ENCODE peak calls at places on chromosomes 5 and 9, in seven cellular contexts. J, N, G, B, X, W and M are unnamed samples. For H3K4me1, the result is how much of the 10 kb centered on the place peaks cover.

GRCh38 chr9:134372621-134373267 is 46.5 kb downstream of the RXRA start:
- DNase-seq in J (peak), N (no peak), G (no peak), B (no peak), X (peak), W (peak), M (peak)

GRCh38 chr9:107734231-107735014 is 244.9 kb upstream of the KLF4 start:
- DNase-seq in J (peak), N (no peak), G (peak), B (peak), X (peak), W (no peak), M (no peak)

GRCh38 chr5:1376921-1377320 is 32.0 kb upstream of the CLPTM1L start:
- DNase-seq in J (no peak), N (no peak), G (no peak), B (no peak), X (no peak), W (peak), M (no peak)

GRCh38 chr9:69074801-69075200 is 39.2 kb downstream of the FXN start:
- DNase-seq in J (no peak), N (no peak), G (no peak), B (no peak), X (no peak), W (no peak), M (no peak)

GRCh38 chr5:68277427-68277826 is 61.9 kb downstream of the PIK3R1 start:
- DNase-seq in J (no peak), N (no peak), G (no peak), B (peak), X (no peak), W (no peak), M (no peak)

GRCh38 chr9:85973238-85973637 is 32.3 kb downstream of the NAA35 start:
- DNase-seq in J (no peak), N (no peak), G (no peak), B (no peak), X (no peak), W (no peak), M (no peak)

GRCh38 chr5:133406632-133407276 is 205.6 kb downstream of the FSTL4 start:
- DNase-seq in J (no peak), N (no peak), G (no peak), B (no peak), X (no peak), W (no peak), M (no peak)

GRCh38 chr5:153534102-153534501 is 43.6 kb downstream of the GRIA1 start:
- DNase-seq in J (no peak), N (no peak), G (no peak), B (no peak), X (no peak), W (no peak), M (no peak)

GRCh38 chr5:6551287-6551954 is 81.4 kb downstream of the NSUN2 start:
- DNase-seq in J (peak), N (no peak), G (no peak), B (no peak), X (no peak), W (no peak), M (no peak)

GRCh38 chr9:38389313-38389712 is 3.2 kb upstream of the ALDH1B1 start:
- DNase-seq in J (no peak), N (no peak), G (no peak), B (peak), X (no peak), W (no peak), M (no peak)

GRCh38 chr9:93295456-93296076 is 111.6 kb downstream of the WNK2 start:
- DNase-seq in J (no peak), N (no peak), G (no peak), B (no peak), X (no peak), W (peak), M (no peak)

GRCh38 chr5:125575561-125576504 is 829.4 kb upstream of the ZNF608 start:
- DNase-seq in J (no peak), N (no peak), G (no peak), B (no peak), X (no peak), W (no peak), M (no peak)

GRCh38 chr9:136947955-136948510 is 3.0 kb downstream of the C8G start:
- DNase-seq in J (peak), N (no peak), G (peak), B (peak), X (peak), W (peak), M (peak)

GRCh38 chr5:153233933-153234332 is 256.5 kb upstream of the GRIA1 start:
- DNase-seq in J (no peak), N (no peak), G (no peak), B (no peak), X (no peak), W (no peak), M (no peak)

GRCh38 chr9:17611921-17612320 is 33.1 kb downstream of the SH3GL2 start:
- DNase-seq in J (no peak), N (no peak), G (no peak), B (no peak), X (no peak), W (no peak), M (no peak)

GRCh38 chr5:96946381-96946780 is 10.5 kb downstream of the LNPEP start:
- DNase-seq in J (no peak), N (no peak), G (no peak), B (no peak), X (no peak), W (no peak), M (no peak)

GRCh38 chr9:89603629-89604462 is 966 bp upstream of the GADD45G start:
- DNase-seq in J (peak), N (peak), G (peak), B (peak), X (peak), W (peak), M (peak)

GRCh38 chr9:114718801-114719221 is 36.8 kb upstream of the TEX48 start:
- DNase-seq in J (peak), N (peak), G (no peak), B (no peak), X (no peak), W (no peak), M (no peak)

GRCh38 chr9:136848393-136849037 is 694 bp upstream of the PHPT1 start:
- DNase-seq in J (no peak), N (peak), G (peak), B (no peak), X (peak), W (no peak), M (no peak)

GRCh38 chr5:43110606-43111170 is 10.0 kb upstream of the ZNF131 start:
- DNase-seq in J (no peak), N (peak), G (no peak), B (no peak), X (no peak), W (no peak), M (no peak)

GRCh38 chr5:137491121-137491520 is 8.0 kb downstream of the SPOCK1 start:
- DNase-seq in J (no peak), N (no peak), G (no peak), B (peak), X (no peak), W (no peak), M (no peak)

GRCh38 chr5:53418844-53419243 is 61.6 kb upstream of the FST start:
- DNase-seq in J (no peak), N (no peak), G (no peak), B (peak), X (no peak), W (no peak), M (no peak)

GRCh38 chr9:126667190-126668055 is 53.7 kb downstream of the LMX1B start:
- DNase-seq in J (no peak), N (no peak), G (no peak), B (no peak), X (no peak), W (no peak), M (no peak)

GRCh38 chr5:76404694-76405306 is 1.7 kb downstream of the IQGAP2 start:
- DNase-seq in J (no peak), N (no peak), G (no peak), B (no peak), X (no peak), W (no peak), M (no peak)
- H3K4me1 ChIP-seq in J (under half), N (under half), G (under half), B (under half), X (under half), W (half or more), M (under half)

GRCh38 chr5:95731571-95732554 is 727 bp downstream of the RHOBTB3 start:
- DNase-seq in J (peak), N (peak), G (peak), B (peak), X (peak), W (peak), M (peak)

GRCh38 chr5:95734916-95735315 is 3.8 kb downstream of the RHOBTB3 start:
- DNase-seq in J (no peak), N (no peak), G (peak), B (peak), X (no peak), W (no peak), M (peak)

GRCh38 chr5:95733100-95733499 is 2.0 kb downstream of the RHOBTB3 start:
- DNase-seq in J (no peak), N (no peak), G (no peak), B (no peak), X (no peak), W (no peak), M (no peak)

GRCh38 chr5:95735436-95735835 is 4.3 kb downstream of the RHOBTB3 start:
- DNase-seq in J (no peak), N (no peak), G (no peak), B (no peak), X (no peak), W (no peak), M (no peak)

DNA sequence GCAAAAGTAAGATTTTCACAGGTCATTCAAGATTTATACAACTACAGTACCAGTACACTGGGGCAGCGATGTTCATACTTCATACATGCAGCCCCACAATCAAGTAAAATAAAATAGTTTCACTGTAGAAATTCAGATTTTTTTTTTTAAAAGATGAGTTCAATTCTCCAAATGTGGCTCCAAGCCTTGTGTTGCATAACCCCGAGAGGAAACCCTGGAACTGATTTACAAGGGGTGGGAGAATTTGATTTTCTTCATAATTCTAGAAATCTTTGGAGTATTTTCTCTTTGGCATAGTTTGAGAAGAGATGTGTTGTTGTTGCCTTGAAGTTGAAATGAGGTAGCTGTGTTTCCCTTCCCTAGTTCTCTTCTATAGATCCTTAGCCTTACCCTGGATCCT is 3.0 kb downstream of the RHOBTB3 start:
- DNase-seq in J (no peak), N (no peak), G (no peak), B (no peak), X (no peak), W (no peak), M (no peak)
- H3K4me1 ChIP-seq in J (under half), N (under half), G (under half), B (under half), X (half or more), W (half or more), M (under half)

GRCh38 chr5:60457256-60457655 is 242.7 kb downstream of the DEPDC1B start:
- DNase-seq in J (no peak), N (no peak), G (no peak), B (no peak), X (no peak), W (no peak), M (no peak)

GRCh38 chr5:60455589-60455988 is 244.4 kb downstream of the DEPDC1B start:
- DNase-seq in J (no peak), N (no peak), G (no peak), B (no peak), X (no peak), W (no peak), M (no peak)

GRCh38 chr5:60453186-60453976 is 246.6 kb downstream of the DEPDC1B start:
- DNase-seq in J (no peak), N (no peak), G (no peak), B (no peak), X (no peak), W (no peak), M (no peak)

GRCh38 chr5:60463179-60463868 is 236.6 kb downstream of the DEPDC1B start:
- DNase-seq in J (no peak), N (no peak), G (no peak), B (no peak), X (no peak), W (no peak), M (peak)

DNA sequence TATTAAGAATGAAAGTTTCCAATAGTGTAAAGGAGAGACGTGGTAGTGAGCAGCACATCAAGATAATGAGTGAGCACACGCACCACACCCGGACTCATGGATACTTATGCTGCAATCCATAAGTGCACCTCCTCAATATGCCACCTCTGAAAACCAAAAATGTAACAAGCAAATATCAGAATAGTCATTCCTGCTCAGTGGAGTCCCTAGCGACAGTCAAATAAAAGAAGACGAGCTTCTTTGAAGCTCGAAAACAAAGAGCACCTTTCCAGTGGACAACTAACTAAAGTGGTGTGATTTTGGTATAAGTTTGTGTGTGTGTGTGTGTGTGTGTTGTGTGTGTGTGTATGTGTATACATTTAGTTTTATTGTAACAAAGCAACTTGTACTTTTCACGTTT is 241.3 kb downstream of the DEPDC1B start:
- DNase-seq in J (no peak), N (no peak), G (no peak), B (no peak), X (no peak), W (no peak), M (no peak)
- H3K4me1 ChIP-seq in J (under half), N (under half), G (under half), B (under half), X (under half), W (under half), M (under half)

DNA sequence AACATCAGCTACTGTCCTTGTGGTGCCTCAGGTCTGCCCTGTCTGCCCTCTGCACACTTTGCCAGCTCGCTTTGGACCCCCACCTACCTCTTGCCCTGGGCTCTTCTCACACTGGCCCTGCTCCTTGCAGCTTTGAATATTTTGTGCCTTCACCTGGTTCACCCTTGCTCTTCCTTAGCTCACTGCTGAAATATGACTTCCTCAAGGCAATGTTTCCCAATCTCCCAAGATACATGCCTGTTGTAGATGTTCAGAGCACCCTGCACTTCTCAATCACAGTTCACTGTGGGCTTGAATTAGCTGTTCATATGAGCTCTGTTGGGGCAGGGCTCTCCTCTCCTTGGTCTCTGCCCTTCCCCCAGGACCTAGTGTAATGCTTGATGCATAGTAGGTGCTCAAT is 8.0 kb downstream of the AFAP1L1 start:
- DNase-seq in J (no peak), N (no peak), G (no peak), B (no peak), X (no peak), W (no peak), M (no peak)
- H3K4me1 ChIP-seq in J (under half), N (under half), G (under half), B (under half), X (half or more), W (under half), M (half or more)

DNA sequence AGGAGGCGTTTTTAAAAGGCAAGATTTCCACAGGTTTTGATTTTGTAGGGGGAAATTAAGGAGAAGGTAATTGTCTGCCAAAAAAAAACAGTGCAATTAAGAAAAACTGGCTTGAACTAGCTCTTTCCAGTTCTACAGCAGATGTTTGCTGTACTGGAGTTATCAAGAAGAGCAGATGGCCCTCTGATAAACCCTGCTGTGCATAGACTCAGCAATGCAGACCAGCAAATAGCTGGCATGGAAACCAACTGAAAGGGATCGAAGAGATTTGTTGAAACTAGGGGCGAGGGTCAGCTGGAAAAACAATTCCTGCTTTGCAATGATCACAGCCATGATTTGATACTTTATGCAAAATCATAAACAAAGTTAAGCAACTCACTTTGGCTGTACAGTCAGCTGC is 17.8 kb upstream of the BHMT start:
- DNase-seq in J (no peak), N (no peak), G (no peak), B (no peak), X (no peak), W (no peak), M (no peak)
- H3K4me1 ChIP-seq in J (under half), N (under half), G (under half), B (under half), X (under half), W (under half), M (under half)